ENCODE peak calls at places on chromosomes 12 and 14, in four cellular contexts. L, P, C and R are unnamed samples.

GRCh38 chr12:52181757-52182156 is 10.1 kb downstream of the KRT80 start:
- DNase-seq in L (no peak), P (no peak), C (peak; percentile 73), R (peak; percentile 73)

GRCh38 chr14:99245541-99246511 is 26.2 kb downstream of the BCL11B start:
- DNase-seq in L (no peak), P (no peak), C (peak; percentile 88), R (no peak)

GRCh38 chr14:100417466-100417865 is 94.3 kb downstream of the SLC25A47 start:
- DNase-seq in L (no peak), P (peak; percentile 79), C (peak; percentile 84), R (peak; percentile 64)

GRCh38 chr12:89309452-89309802 is 42.9 kb downstream of the DUSP6 start:
- DNase-seq in L (no peak), P (no peak), C (no peak), R (no peak)

GRCh38 chr12:13900718-13901117 is 80.7 kb downstream of the GRIN2B start:
- DNase-seq in L (no peak), P (no peak), C (no peak), R (no peak)

GRCh38 chr12:3020399-3020798 is 56.8 kb upstream of the TSPAN9 start:
- DNase-seq in L (no peak), P (no peak), C (no peak), R (no peak)

GRCh38 chr12:33813536-33813935 is 208.8 kb upstream of the ALG10 start:
- DNase-seq in L (no peak), P (no peak), C (no peak), R (no peak)

GRCh38 chr14:71050227-71050823 is 143.1 kb downstream of the PCNX1 start:
- DNase-seq in L (no peak), P (no peak), C (no peak), R (no peak)

GRCh38 chr12:120092531-120093335 is 23.8 kb downstream of the RAB35 start:
- DNase-seq in L (no peak), P (no peak), C (peak; percentile 45), R (no peak)

GRCh38 chr14:64937821-64938193 is 4.7 kb downstream of the GPX2 start:
- DNase-seq in L (no peak), P (no peak), C (no peak), R (peak; percentile 13)

GRCh38 chr12:13097526-13097925 is 5.9 kb downstream of the GSG1 start:
- DNase-seq in L (peak; percentile 30), P (no peak), C (no peak), R (no peak)

GRCh38 chr12:128268348-128268725 is 1.4 kb downstream of the TMEM132C start:
- DNase-seq in L (no peak), P (no peak), C (peak; percentile 40), R (no peak)

GRCh38 chr12:56151672-56152131 is 685 bp upstream of the MYL6B start:
- DNase-seq in L (no peak), P (peak; percentile 79), C (peak; percentile 66), R (no peak)

GRCh38 chr14:39266589-39266870 is 32.8 kb downstream of the MIA2 start:
- DNase-seq in L (no peak), P (peak; percentile 93), C (no peak), R (no peak)

GRCh38 chr12:93853698-93854478 is 176.7 kb downstream of the CRADD start:
- DNase-seq in L (no peak), P (no peak), C (no peak), R (peak; percentile 25)

GRCh38 chr12:33349791-33350190 is 89.8 kb downstream of the SYT10 start:
- DNase-seq in L (no peak), P (no peak), C (no peak), R (no peak)

GRCh38 chr14:54686219-54686870 is 119.4 kb downstream of the SAMD4A start:
- DNase-seq in L (peak; percentile 27), P (no peak), C (no peak), R (peak; percentile 87)

GRCh38 chr12:49331360-49332222 is 5.4 kb downstream of the C1QL4 start:
- DNase-seq in L (peak; percentile 57), P (peak; percentile 87), C (peak; percentile 85), R (peak; percentile 84)

GRCh38 chr12:51048601-51049369 is 658 bp downstream of the LETMD1 start:
- DNase-seq in L (no peak), P (no peak), C (peak; percentile 17), R (no peak)

GRCh38 chr12:15234011-15234410 is 12.8 kb upstream of the RERG start:
- DNase-seq in L (no peak), P (no peak), C (no peak), R (no peak)

GRCh38 chr14:99891900-99892299 is 98.7 kb downstream of the EML1 start:
- DNase-seq in L (no peak), P (no peak), C (no peak), R (no peak)

GRCh38 chr12:89704457-89704856 is 4.2 kb downstream of the ATP2B1 start:
- DNase-seq in L (no peak), P (no peak), C (no peak), R (no peak)

GRCh38 chr12:100926669-100927248 is 132.2 kb downstream of the ANO4 start:
- DNase-seq in L (no peak), P (peak; percentile 36), C (peak; percentile 84), R (peak; percentile 49)

GRCh38 chr14:34711808-34712712 is 2.3 kb downstream of the CFL2 start:
- DNase-seq in L (no peak), P (no peak), C (no peak), R (no peak)

GRCh38 chr12:52971701-52972329 is 22.9 kb downstream of the KRT18 start:
- DNase-seq in L (no peak), P (no peak), C (peak; percentile 47), R (peak; percentile 63)

GRCh38 chr14:63543826-63544320 is 696 bp upstream of the PPP2R5E start:
- DNase-seq in L (no peak), P (peak; percentile 17), C (peak; percentile 72), R (peak; percentile 16)

GRCh38 chr12:67428431-67428830 is 159.3 kb downstream of the CAND1 start:
- DNase-seq in L (no peak), P (no peak), C (no peak), R (no peak)

GRCh38 chr14:99232406-99233214 is 39.4 kb downstream of the BCL11B start:
- DNase-seq in L (no peak), P (no peak), C (no peak), R (no peak)

GRCh38 chr12:70645494-70646317 is 8.5 kb upstream of the PTPRB start:
- DNase-seq in L (peak; percentile 40), P (peak; percentile 47), C (no peak), R (peak; percentile 94)

GRCh38 chr14:62897057-62897456 is 148.2 kb downstream of the KCNH5 start:
- DNase-seq in L (no peak), P (no peak), C (no peak), R (no peak)

GRCh38 chr14:93008381-93008780 is 85.4 kb downstream of the CHGA start:
- DNase-seq in L (peak; percentile 63), P (no peak), C (no peak), R (peak; percentile 63)

GRCh38 chr12:102539651-102540553 is 59.5 kb upstream of the IGF1 start:
- DNase-seq in L (no peak), P (no peak), C (peak; percentile 21), R (peak; percentile 53)
- TF ChIP-seq CTCF in L (no peak), P (no peak), C (no peak), R (no peak)

GRCh38 chr14:76924363-76925151 is 98.3 kb downstream of the LRRC74A start:
- DNase-seq in L (no peak), P (peak; percentile 35), C (peak; percentile 83), R (no peak)
- H3K27ac ChIP-seq in L (no peak overlapping the region), P (no peak overlapping the region), C (no peak overlapping the region), R (no peak overlapping the region)

GRCh38 chr14:96206461-96206860 is 1.8 kb downstream of the BDKRB2 start:
- DNase-seq in L (no peak), P (peak; percentile 71), C (no peak), R (no peak)

GRCh38 chr14:96204151-96205058 is at the start of gene BDKRB2:
- DNase-seq in L (peak; percentile 44), P (peak; percentile 89), C (peak; percentile 88), R (peak; percentile 76)

GRCh38 chr14:96203635-96204034 is 1.0 kb upstream of the BDKRB2 start:
- DNase-seq in L (no peak), P (peak; percentile 36), C (no peak), R (no peak)

GRCh38 chr14:96205994-96206392 is 1.4 kb downstream of the BDKRB2 start:
- DNase-seq in L (no peak), P (no peak), C (no peak), R (no peak)

GRCh38 chr14:96205059-96205993 is 687 bp downstream of the BDKRB2 start:
- DNase-seq in L (no peak), P (no peak), C (no peak), R (no peak)
- H3K4me3 ChIP-seq in L (peak overlapping the region; percentile 59), P (peak overlapping the region; percentile 13), C (peak overlapping the region; percentile 46), R (peak overlapping the region; percentile 20)

GRCh38 chr12:114662512-114663177 is 21.3 kb downstream of the TBX3 start:
- DNase-seq in L (peak; percentile 70), P (peak; percentile 92), C (peak; percentile 78), R (peak; percentile 87)
- TF ChIP-seq CTCF in L (peak; percentile 98), P (peak; percentile 97), C (peak; percentile 81), R (peak; percentile 86)